ENCODE peak calls at places on chromosome 20, in nine cellular contexts. One of them, this sample, is unnamed. For H3K9me3, the result is how much of the 10 kb centered on the place peaks cover.

GRCh38 chr20:35145141-35145564 is 2.0 kb downstream of the EDEM2 start:
- DNase-seq in mammary epithelial cell: peak
- DNase-seq in stomach: no peak
- DNase-seq in colonic mucosa: peak
- DNase-seq in psoas muscle: no peak
- DNase-seq in mucosa of descending colon: no peak
- DNase-seq in ovary: peak
- DNase-seq in BE2C: no peak
- DNase-seq in CD4-positive, alpha-beta T cell: no peak
- DNase-seq in this sample: no peak

GRCh38 chr20:3933126-3933684 is 44.0 kb downstream of the PANK2 start:
- DNase-seq in mammary epithelial cell: no peak
- DNase-seq in stomach: no peak
- DNase-seq in colonic mucosa: no peak
- DNase-seq in psoas muscle: no peak
- DNase-seq in mucosa of descending colon: no peak
- DNase-seq in ovary: no peak
- DNase-seq in BE2C: no peak
- DNase-seq in CD4-positive, alpha-beta T cell: no peak
- DNase-seq in this sample: no peak

GRCh38 chr20:38057351-38057972 is 23.9 kb downstream of the RPRD1B start:
- DNase-seq in mammary epithelial cell: peak
- DNase-seq in stomach: peak
- DNase-seq in colonic mucosa: peak
- DNase-seq in psoas muscle: peak
- DNase-seq in mucosa of descending colon: peak
- DNase-seq in ovary: peak
- DNase-seq in BE2C: peak
- DNase-seq in CD4-positive, alpha-beta T cell: peak
- DNase-seq in this sample: peak

GRCh38 chr20:50187403-50188051 is 3.1 kb upstream of the CEBPB start:
- DNase-seq in mammary epithelial cell: peak
- DNase-seq in stomach: no peak
- DNase-seq in colonic mucosa: peak
- DNase-seq in psoas muscle: no peak
- DNase-seq in mucosa of descending colon: peak
- DNase-seq in ovary: peak
- DNase-seq in BE2C: no peak
- DNase-seq in CD4-positive, alpha-beta T cell: no peak
- DNase-seq in this sample: no peak

GRCh38 chr20:54028276-54029011 is 42.0 kb downstream of the BCAS1 start:
- DNase-seq in mammary epithelial cell: no peak
- DNase-seq in stomach: no peak
- DNase-seq in colonic mucosa: no peak
- DNase-seq in psoas muscle: no peak
- DNase-seq in mucosa of descending colon: no peak
- DNase-seq in ovary: no peak
- DNase-seq in BE2C: no peak
- DNase-seq in CD4-positive, alpha-beta T cell: no peak
- DNase-seq in this sample: no peak

GRCh38 chr20:58033026-58033536 is 195.4 kb downstream of the ANKRD60 start:
- DNase-seq in mammary epithelial cell: no peak
- DNase-seq in stomach: no peak
- DNase-seq in colonic mucosa: no peak
- DNase-seq in psoas muscle: no peak
- DNase-seq in mucosa of descending colon: no peak
- DNase-seq in ovary: no peak
- DNase-seq in BE2C: no peak
- DNase-seq in CD4-positive, alpha-beta T cell: no peak
- DNase-seq in this sample: no peak

GRCh38 chr20:63703471-63703975 is 4.3 kb downstream of the ARFRP1 start:
- DNase-seq in mammary epithelial cell: no peak
- DNase-seq in stomach: no peak
- DNase-seq in colonic mucosa: no peak
- DNase-seq in psoas muscle: no peak
- DNase-seq in mucosa of descending colon: peak
- DNase-seq in ovary: peak
- DNase-seq in BE2C: peak
- DNase-seq in CD4-positive, alpha-beta T cell: no peak
- DNase-seq in this sample: no peak

GRCh38 chr20:62813588-62813987 is 3.3 kb upstream of the COL9A3 start:
- DNase-seq in mammary epithelial cell: no peak
- DNase-seq in stomach: no peak
- DNase-seq in colonic mucosa: no peak
- DNase-seq in psoas muscle: no peak
- DNase-seq in mucosa of descending colon: no peak
- DNase-seq in ovary: no peak
- DNase-seq in BE2C: no peak
- DNase-seq in CD4-positive, alpha-beta T cell: no peak
- DNase-seq in this sample: no peak

GRCh38 chr20:12728782-12729181 is 280.0 kb upstream of the SPTLC3 start:
- DNase-seq in mammary epithelial cell: no peak
- DNase-seq in stomach: no peak
- DNase-seq in colonic mucosa: no peak
- DNase-seq in psoas muscle: no peak
- DNase-seq in mucosa of descending colon: no peak
- DNase-seq in ovary: no peak
- DNase-seq in BE2C: no peak
- DNase-seq in CD4-positive, alpha-beta T cell: no peak
- DNase-seq in this sample: no peak

GRCh38 chr20:53883098-53883762 is 187.2 kb downstream of the BCAS1 start:
- DNase-seq in mammary epithelial cell: peak
- DNase-seq in stomach: no peak
- DNase-seq in colonic mucosa: no peak
- DNase-seq in psoas muscle: no peak
- DNase-seq in mucosa of descending colon: no peak
- DNase-seq in ovary: no peak
- DNase-seq in BE2C: no peak
- DNase-seq in CD4-positive, alpha-beta T cell: no peak
- DNase-seq in this sample: no peak

GRCh38 chr20:45010399-45010828 is 44.1 kb downstream of the STK4 start:
- DNase-seq in mammary epithelial cell: peak
- DNase-seq in stomach: no peak
- DNase-seq in colonic mucosa: no peak
- DNase-seq in psoas muscle: no peak
- DNase-seq in mucosa of descending colon: no peak
- DNase-seq in ovary: no peak
- DNase-seq in BE2C: no peak
- DNase-seq in CD4-positive, alpha-beta T cell: no peak
- DNase-seq in this sample: no peak

GRCh38 chr20:31605902-31606677 is 1.0 kb downstream of the ID1 start:
- DNase-seq in mammary epithelial cell: peak
- DNase-seq in stomach: peak
- DNase-seq in colonic mucosa: peak
- DNase-seq in psoas muscle: peak
- DNase-seq in mucosa of descending colon: peak
- DNase-seq in ovary: peak
- DNase-seq in BE2C: peak
- DNase-seq in CD4-positive, alpha-beta T cell: no peak
- DNase-seq in this sample: no peak

GRCh38 chr20:2955257-2955950 is 82.1 kb downstream of the PTPRA start:
- DNase-seq in mammary epithelial cell: no peak
- DNase-seq in stomach: no peak
- DNase-seq in colonic mucosa: no peak
- DNase-seq in psoas muscle: no peak
- DNase-seq in mucosa of descending colon: no peak
- DNase-seq in ovary: no peak
- DNase-seq in BE2C: no peak
- DNase-seq in CD4-positive, alpha-beta T cell: no peak
- DNase-seq in this sample: no peak

GRCh38 chr20:8094845-8095244 is 37.2 kb upstream of the PLCB1 start:
- DNase-seq in mammary epithelial cell: peak
- DNase-seq in stomach: no peak
- DNase-seq in colonic mucosa: no peak
- DNase-seq in psoas muscle: no peak
- DNase-seq in mucosa of descending colon: no peak
- DNase-seq in ovary: no peak
- DNase-seq in BE2C: no peak
- DNase-seq in CD4-positive, alpha-beta T cell: no peak
- DNase-seq in this sample: no peak

GRCh38 chr20:63858393-63859165 is 2.7 kb upstream of the ABHD16B start:
- DNase-seq in mammary epithelial cell: no peak
- DNase-seq in stomach: no peak
- DNase-seq in colonic mucosa: peak
- DNase-seq in psoas muscle: no peak
- DNase-seq in mucosa of descending colon: no peak
- DNase-seq in ovary: peak
- DNase-seq in BE2C: peak
- DNase-seq in CD4-positive, alpha-beta T cell: no peak
- DNase-seq in this sample: no peak

DNA sequence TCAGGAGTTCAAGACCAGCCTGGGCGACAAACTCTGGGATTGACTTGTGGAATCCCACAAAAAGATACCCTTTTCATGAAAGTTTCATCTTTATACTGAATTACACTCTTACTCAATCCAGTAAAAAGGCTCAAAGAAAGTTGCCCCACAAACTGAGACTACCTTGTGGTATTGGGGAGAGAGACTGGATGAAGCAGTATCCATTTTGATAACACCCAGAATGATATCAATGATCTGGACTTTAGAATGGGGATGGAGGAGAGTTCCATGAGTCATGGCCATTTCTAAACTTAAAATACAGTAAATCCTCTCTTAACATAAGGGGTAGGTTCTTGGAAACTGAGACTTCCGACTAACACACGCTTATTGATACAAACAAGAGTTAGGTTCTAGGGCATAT is 4.7 kb downstream of the STAU1 start:
- DNase-seq in mammary epithelial cell: no peak
- DNase-seq in stomach: no peak
- DNase-seq in colonic mucosa: no peak
- DNase-seq in psoas muscle: no peak
- DNase-seq in mucosa of descending colon: no peak
- DNase-seq in ovary: no peak
- DNase-seq in BE2C: no peak
- DNase-seq in CD4-positive, alpha-beta T cell: no peak
- DNase-seq in this sample: no peak
- TF ChIP-seq CTCF in mammary epithelial cell: no peak
- TF ChIP-seq CTCF in stomach: no peak
- TF ChIP-seq CTCF in colonic mucosa: no peak
- TF ChIP-seq CTCF in psoas muscle: no peak
- TF ChIP-seq CTCF in mucosa of descending colon: no peak
- TF ChIP-seq CTCF in ovary: no peak
- TF ChIP-seq CTCF in BE2C: no peak
- TF ChIP-seq CTCF in CD4-positive, alpha-beta T cell: no peak
- TF ChIP-seq CTCF in this sample: no peak

DNA sequence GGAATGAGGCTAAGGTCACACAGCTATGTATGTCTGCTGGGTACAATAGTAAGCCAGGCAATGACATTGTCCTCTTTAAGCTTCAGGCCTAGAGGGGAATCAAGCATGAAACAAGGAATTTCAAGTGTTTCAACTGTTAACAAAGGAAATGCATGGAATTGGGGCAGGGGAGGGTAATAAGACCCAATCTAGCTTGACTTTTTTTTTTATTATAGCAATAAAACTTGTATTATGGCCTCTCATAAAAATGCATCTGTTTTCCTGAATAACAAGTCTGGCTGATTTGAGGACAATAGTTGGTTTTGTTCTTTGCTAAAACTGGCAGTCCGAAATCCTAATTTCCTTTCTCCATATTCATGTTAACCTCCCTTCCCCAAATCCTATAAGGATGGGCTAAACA is 336.7 kb downstream of the CBLN4 start:
- DNase-seq in mammary epithelial cell: no peak
- DNase-seq in stomach: no peak
- DNase-seq in colonic mucosa: no peak
- DNase-seq in psoas muscle: no peak
- DNase-seq in mucosa of descending colon: no peak
- DNase-seq in ovary: no peak
- DNase-seq in BE2C: no peak
- DNase-seq in CD4-positive, alpha-beta T cell: no peak
- DNase-seq in this sample: no peak
- H3K9me3 ChIP-seq in mammary epithelial cell: under half
- H3K9me3 ChIP-seq in stomach: under half
- H3K9me3 ChIP-seq in colonic mucosa: under half
- H3K9me3 ChIP-seq in psoas muscle: under half
- H3K9me3 ChIP-seq in mucosa of descending colon: under half
- H3K9me3 ChIP-seq in ovary: under half
- H3K9me3 ChIP-seq in BE2C: under half
- H3K9me3 ChIP-seq in CD4-positive, alpha-beta T cell: under half
- H3K9me3 ChIP-seq in this sample: under half

DNA sequence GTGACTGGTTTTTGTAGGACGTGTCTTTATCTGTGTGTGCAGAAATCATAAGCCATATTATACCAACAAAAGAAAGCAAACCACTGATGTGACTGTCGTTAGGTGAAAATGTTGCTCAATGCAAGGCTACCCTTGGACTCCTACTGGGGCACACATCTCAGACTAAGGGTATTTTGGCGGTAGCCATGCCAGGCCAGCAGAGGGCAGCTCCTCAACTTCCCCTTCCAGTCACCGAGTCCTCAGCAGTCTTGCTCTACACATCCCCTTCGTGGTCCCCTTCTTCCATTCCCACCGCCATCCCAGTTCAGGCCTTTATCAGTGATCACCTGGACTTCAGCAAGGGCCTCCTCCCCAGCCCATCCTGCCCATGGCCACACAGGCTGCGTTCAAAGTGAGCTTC is 113.7 kb upstream of the GGTLC1 start:
- DNase-seq in mammary epithelial cell: no peak
- DNase-seq in stomach: no peak
- DNase-seq in colonic mucosa: no peak
- DNase-seq in psoas muscle: no peak
- DNase-seq in mucosa of descending colon: no peak
- DNase-seq in ovary: no peak
- DNase-seq in BE2C: no peak
- DNase-seq in CD4-positive, alpha-beta T cell: no peak
- DNase-seq in this sample: no peak
- TF ChIP-seq CTCF in mammary epithelial cell: no peak
- TF ChIP-seq CTCF in stomach: no peak
- TF ChIP-seq CTCF in colonic mucosa: no peak
- TF ChIP-seq CTCF in psoas muscle: peak
- TF ChIP-seq CTCF in mucosa of descending colon: no peak
- TF ChIP-seq CTCF in ovary: no peak
- TF ChIP-seq CTCF in BE2C: peak
- TF ChIP-seq CTCF in CD4-positive, alpha-beta T cell: no peak
- TF ChIP-seq CTCF in this sample: no peak

GRCh38 chr20:59632426-59633113 is 28.2 kb downstream of the PHACTR3 start:
- DNase-seq in mammary epithelial cell: no peak
- DNase-seq in stomach: peak
- DNase-seq in colonic mucosa: no peak
- DNase-seq in psoas muscle: no peak
- DNase-seq in mucosa of descending colon: no peak
- DNase-seq in ovary: no peak
- DNase-seq in BE2C: no peak
- DNase-seq in CD4-positive, alpha-beta T cell: no peak
- DNase-seq in this sample: no peak

GRCh38 chr20:59631751-59632380 is 27.5 kb downstream of the PHACTR3 start:
- DNase-seq in mammary epithelial cell: no peak
- DNase-seq in stomach: no peak
- DNase-seq in colonic mucosa: no peak
- DNase-seq in psoas muscle: no peak
- DNase-seq in mucosa of descending colon: no peak
- DNase-seq in ovary: no peak
- DNase-seq in BE2C: no peak
- DNase-seq in CD4-positive, alpha-beta T cell: no peak
- DNase-seq in this sample: no peak

GRCh38 chr20:59636791-59637370 is 32.5 kb downstream of the PHACTR3 start:
- DNase-seq in mammary epithelial cell: no peak
- DNase-seq in stomach: peak
- DNase-seq in colonic mucosa: no peak
- DNase-seq in psoas muscle: no peak
- DNase-seq in mucosa of descending colon: no peak
- DNase-seq in ovary: no peak
- DNase-seq in BE2C: no peak
- DNase-seq in CD4-positive, alpha-beta T cell: no peak
- DNase-seq in this sample: no peak

GRCh38 chr20:59633646-59634045 is 29.3 kb downstream of the PHACTR3 start:
- DNase-seq in mammary epithelial cell: no peak
- DNase-seq in stomach: no peak
- DNase-seq in colonic mucosa: no peak
- DNase-seq in psoas muscle: no peak
- DNase-seq in mucosa of descending colon: no peak
- DNase-seq in ovary: no peak
- DNase-seq in BE2C: no peak
- DNase-seq in CD4-positive, alpha-beta T cell: no peak
- DNase-seq in this sample: no peak

GRCh38 chr20:59634435-59635005 is 30.2 kb downstream of the PHACTR3 start:
- DNase-seq in mammary epithelial cell: no peak
- DNase-seq in stomach: peak
- DNase-seq in colonic mucosa: peak
- DNase-seq in psoas muscle: no peak
- DNase-seq in mucosa of descending colon: no peak
- DNase-seq in ovary: no peak
- DNase-seq in BE2C: no peak
- DNase-seq in CD4-positive, alpha-beta T cell: no peak
- DNase-seq in this sample: no peak
- H3K9me3 ChIP-seq in mammary epithelial cell: under half
- H3K9me3 ChIP-seq in stomach: under half
- H3K9me3 ChIP-seq in colonic mucosa: under half
- H3K9me3 ChIP-seq in psoas muscle: under half
- H3K9me3 ChIP-seq in mucosa of descending colon: under half
- H3K9me3 ChIP-seq in ovary: under half
- H3K9me3 ChIP-seq in BE2C: under half
- H3K9me3 ChIP-seq in CD4-positive, alpha-beta T cell: under half
- H3K9me3 ChIP-seq in this sample: under half

This sample was measured in thoracic aorta.